ENCODE peak calls at places on chromosomes 4 and X, in four cellular contexts. R is heart right ventricle, X is osteoblast, M is mucosa of descending colon. B is an unnamed sample. For H3K36me3, the result is how much of the 10 kb centered on the place peaks cover.

GRCh38 chrX:118694628-118695027 is 32.8 kb upstream of the IL13RA1 start:
- DNase-seq in R (no peak), X (peak), M (no peak), B (no peak)

GRCh38 chr4:138437263-138437851 is 195.2 kb upstream of the SLC7A11 start:
- DNase-seq in R (no peak), X (no peak), M (no peak), B (no peak)

GRCh38 chr4:53476232-53477037 is 99.0 kb downstream of the FIP1L1 start:
- DNase-seq in R (no peak), X (peak), M (no peak), B (no peak)

GRCh38 chr4:16573744-16574143 is 324.7 kb downstream of the LDB2 start:
- DNase-seq in R (no peak), X (peak), M (no peak), B (no peak)

GRCh38 chr4:68434277-68434676 is 13.0 kb upstream of the TMPRSS11E start:
- DNase-seq in R (no peak), X (no peak), M (no peak), B (no peak)

GRCh38 chr4:128776794-128777216 is 32.7 kb upstream of the JADE1 start:
- DNase-seq in R (peak), X (peak), M (peak), B (no peak)

GRCh38 chrX:115650916-115651315 is 89.9 kb downstream of the PLS3 start:
- DNase-seq in R (no peak), X (no peak), M (no peak), B (no peak)

GRCh38 chrX:155334486-155335316 is at the start of gene CLIC2:
- DNase-seq in R (no peak), X (no peak), M (no peak), B (no peak)

GRCh38 chr4:105170703-105171102 is 24.0 kb downstream of the TET2 start:
- DNase-seq in R (no peak), X (no peak), M (no peak), B (no peak)

GRCh38 chr4:124590480-124590879 is 122.1 kb downstream of the ANKRD50 start:
- DNase-seq in R (no peak), X (no peak), M (no peak), B (no peak)
- H3K36me3 ChIP-seq in R (under half), X (under half), M (under half), B (under half)

GRCh38 chr4:1316537-1317168 is 27.0 kb downstream of the MAEA start:
- DNase-seq in R (no peak), X (no peak), M (no peak), B (no peak)
- H3K36me3 ChIP-seq in R (half or more), X (half or more), M (under half), B (under half)

DNA sequence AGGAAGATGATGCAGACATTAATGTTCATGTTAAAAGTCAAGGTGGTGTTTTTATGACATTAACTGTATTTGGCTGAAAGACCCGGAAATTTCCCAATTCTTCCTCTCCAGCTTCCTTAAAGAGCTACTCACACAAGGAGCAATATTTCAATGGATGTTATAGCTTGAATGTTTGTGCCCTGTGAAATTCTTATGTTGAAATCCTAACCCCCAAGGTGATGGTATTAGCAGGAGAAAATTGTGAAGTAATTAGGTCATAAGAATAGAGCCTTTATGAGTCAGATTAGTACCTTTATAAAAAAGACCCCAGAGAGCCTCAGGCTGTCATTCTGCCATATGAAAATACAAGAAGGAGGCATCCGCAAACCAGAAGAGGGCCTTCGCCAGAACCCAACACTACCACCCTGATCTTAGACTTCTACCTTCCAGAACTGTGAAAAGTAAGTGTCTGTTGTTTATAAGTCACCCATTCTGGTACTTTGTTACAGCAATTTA is 3.6 kb downstream of the TLR1 start:
- DNase-seq in R (no peak), X (no peak), M (no peak), B (no peak)
- H3K36me3 ChIP-seq in R (under half), X (under half), M (under half), B (under half)

GRCh38 chrX:10474510-10474909 is 145.9 kb downstream of the MID1 start:
- DNase-seq in R (no peak), X (no peak), M (no peak), B (no peak)

GRCh38 chrX:10482262-10482661 is 138.1 kb downstream of the MID1 start:
- DNase-seq in R (peak), X (no peak), M (no peak), B (no peak)

GRCh38 chrX:10479508-10479907 is 140.9 kb downstream of the MID1 start:
- DNase-seq in R (no peak), X (no peak), M (no peak), B (no peak)

GRCh38 chrX:10482708-10483107 is 137.7 kb downstream of the MID1 start:
- DNase-seq in R (no peak), X (no peak), M (no peak), B (no peak)

GRCh38 chrX:10477525-10477924 is 142.9 kb downstream of the MID1 start:
- DNase-seq in R (no peak), X (no peak), M (no peak), B (no peak)
- H3K36me3 ChIP-seq in R (under half), X (under half), M (under half), B (under half)

DNA sequence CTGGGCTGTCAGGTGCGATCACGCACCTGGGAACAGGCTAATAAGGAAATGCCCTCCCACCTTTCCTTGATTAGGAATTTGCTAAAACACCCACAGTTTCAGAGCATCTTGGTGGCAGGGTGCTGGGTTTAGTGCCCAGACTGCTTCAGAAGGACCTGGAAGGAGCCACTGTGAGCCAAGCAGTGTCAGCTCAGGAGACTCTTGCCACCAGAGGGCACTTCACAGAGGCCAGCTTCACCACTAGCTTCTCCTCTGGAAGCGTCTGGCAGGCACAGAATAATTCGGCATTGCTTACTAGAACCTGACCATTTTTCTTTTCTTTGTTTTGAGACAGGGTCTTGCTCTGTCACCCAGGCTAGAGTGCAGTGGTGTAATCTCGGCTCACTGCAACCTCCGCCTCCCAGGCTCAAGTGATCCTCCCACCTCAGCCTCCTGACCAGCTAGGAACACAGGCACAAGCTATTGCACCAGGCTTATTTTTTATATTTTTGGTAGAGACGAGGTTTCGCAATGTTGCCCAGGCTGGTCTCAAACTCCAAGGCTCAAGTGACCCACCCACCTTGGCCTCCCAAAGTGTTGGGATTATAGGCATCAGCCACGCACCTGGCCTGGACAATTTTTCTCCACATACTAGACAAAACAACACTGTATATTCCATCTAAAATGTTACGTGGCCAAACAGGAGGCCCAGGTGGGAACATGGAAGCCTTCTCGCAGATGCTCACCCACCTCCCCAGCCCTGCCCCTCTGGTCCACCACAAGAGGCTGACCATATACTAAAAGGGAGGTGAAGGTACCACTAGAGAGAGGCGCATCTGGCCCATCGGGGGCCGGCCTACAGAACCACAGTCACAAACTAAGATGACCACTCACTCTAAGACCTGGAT is 14.1 kb downstream of the NOP14 start:
- DNase-seq in R (no peak), X (peak), M (no peak), B (peak)
- H3K36me3 ChIP-seq in R (half or more), X (half or more), M (under half), B (under half)

B was measured in right lobe of liver.